ENCODE peak calls at places on chromosome 20, in seven cellular contexts. One of them, this sample, is unnamed.

GRCh38 chr20:61649105-61649878 is 397.2 kb downstream of the CDH4 start:
- DNase-seq in HCT116: no peak
- DNase-seq in MM.1S: no peak
- DNase-seq in GM23338: no peak
- DNase-seq in hepatocyte: no peak
- DNase-seq in PC-3: no peak
- DNase-seq in neural progenitor cell: no peak
- DNase-seq in this sample: no peak

GRCh38 chr20:35598899-35599775 is 16.5 kb upstream of the SPAG4 start:
- DNase-seq in HCT116: no peak
- DNase-seq in GM23338: no peak
- DNase-seq in PC-3: no peak
- DNase-seq in neural progenitor cell: no peak
- DNase-seq in hepatocyte: no peak
- DNase-seq in MM.1S: no peak
- DNase-seq in this sample: no peak

GRCh38 chr20:50237349-50237748 is 46.7 kb downstream of the CEBPB start:
- DNase-seq in PC-3: peak
- DNase-seq in MM.1S: no peak
- DNase-seq in hepatocyte: no peak
- DNase-seq in HCT116: no peak
- DNase-seq in GM23338: no peak
- DNase-seq in neural progenitor cell: no peak
- DNase-seq in this sample: no peak

GRCh38 chr20:49166534-49167449 is 21.3 kb downstream of the STAU1 start:
- DNase-seq in HCT116: no peak
- DNase-seq in GM23338: no peak
- DNase-seq in MM.1S: peak
- DNase-seq in PC-3: no peak
- DNase-seq in hepatocyte: no peak
- DNase-seq in neural progenitor cell: no peak
- DNase-seq in this sample: no peak

GRCh38 chr20:706366-706885 is 30.8 kb upstream of the SCRT2 start:
- DNase-seq in hepatocyte: no peak
- DNase-seq in PC-3: no peak
- DNase-seq in neural progenitor cell: no peak
- DNase-seq in HCT116: no peak
- DNase-seq in MM.1S: no peak
- DNase-seq in GM23338: no peak
- DNase-seq in this sample: no peak

GRCh38 chr20:23917024-23917725 is 37.6 kb upstream of the CST5 start:
- DNase-seq in HCT116: no peak
- DNase-seq in MM.1S: no peak
- DNase-seq in neural progenitor cell: no peak
- DNase-seq in hepatocyte: no peak
- DNase-seq in GM23338: no peak
- DNase-seq in PC-3: no peak
- DNase-seq in this sample: no peak

GRCh38 chr20:5751856-5752255 is 1.7 kb downstream of the SHLD1 start:
- DNase-seq in GM23338: peak
- DNase-seq in PC-3: no peak
- DNase-seq in MM.1S: no peak
- DNase-seq in neural progenitor cell: no peak
- DNase-seq in HCT116: no peak
- DNase-seq in hepatocyte: peak
- DNase-seq in this sample: no peak

GRCh38 chr20:50354690-50355592 is 155.2 kb upstream of the PTPN1 start:
- DNase-seq in GM23338: no peak
- DNase-seq in neural progenitor cell: no peak
- DNase-seq in PC-3: peak
- DNase-seq in hepatocyte: peak
- DNase-seq in HCT116: no peak
- DNase-seq in MM.1S: no peak
- DNase-seq in this sample: no peak

GRCh38 chr20:43189614-43190331 is at the start of gene PTPRT:
- DNase-seq in hepatocyte: no peak
- DNase-seq in GM23338: peak
- DNase-seq in HCT116: no peak
- DNase-seq in PC-3: no peak
- DNase-seq in MM.1S: no peak
- DNase-seq in neural progenitor cell: peak
- DNase-seq in this sample: no peak

GRCh38 chr20:43583982-43584432 is 6.7 kb upstream of the IFT52 start:
- DNase-seq in neural progenitor cell: no peak
- DNase-seq in MM.1S: peak
- DNase-seq in HCT116: no peak
- DNase-seq in GM23338: no peak
- DNase-seq in hepatocyte: peak
- DNase-seq in PC-3: peak
- DNase-seq in this sample: peak

GRCh38 chr20:17969276-17969883 is 562 bp downstream of the MGME1 start:
- DNase-seq in neural progenitor cell: peak
- DNase-seq in HCT116: no peak
- DNase-seq in MM.1S: peak
- DNase-seq in PC-3: peak
- DNase-seq in GM23338: peak
- DNase-seq in hepatocyte: peak
- DNase-seq in this sample: peak

GRCh38 chr20:33561981-33562601 is 72.2 kb downstream of the CBFA2T2 start:
- DNase-seq in neural progenitor cell: peak
- DNase-seq in MM.1S: no peak
- DNase-seq in GM23338: peak
- DNase-seq in PC-3: peak
- DNase-seq in HCT116: peak
- DNase-seq in hepatocyte: peak
- DNase-seq in this sample: peak

GRCh38 chr20:11719153-11719552 is 198.5 kb upstream of the BTBD3 start:
- DNase-seq in MM.1S: no peak
- DNase-seq in neural progenitor cell: no peak
- DNase-seq in PC-3: no peak
- DNase-seq in hepatocyte: no peak
- DNase-seq in GM23338: peak
- DNase-seq in HCT116: no peak
- DNase-seq in this sample: no peak

GRCh38 chr20:54244113-54244512 is 36.2 kb downstream of the PFDN4 start:
- DNase-seq in MM.1S: no peak
- DNase-seq in GM23338: no peak
- DNase-seq in PC-3: no peak
- DNase-seq in neural progenitor cell: no peak
- DNase-seq in HCT116: no peak
- DNase-seq in hepatocyte: no peak
- DNase-seq in this sample: no peak

GRCh38 chr20:52975024-52975732 is 3.0 kb downstream of the TSHZ2 start:
- DNase-seq in MM.1S: no peak
- DNase-seq in hepatocyte: no peak
- DNase-seq in HCT116: no peak
- DNase-seq in GM23338: no peak
- DNase-seq in neural progenitor cell: no peak
- DNase-seq in PC-3: peak
- DNase-seq in this sample: peak

GRCh38 chr20:52971498-52972189 is 514 bp upstream of the TSHZ2 start:
- DNase-seq in GM23338: peak
- DNase-seq in MM.1S: no peak
- DNase-seq in PC-3: no peak
- DNase-seq in neural progenitor cell: no peak
- DNase-seq in hepatocyte: no peak
- DNase-seq in HCT116: no peak
- DNase-seq in this sample: no peak

GRCh38 chr20:52972965-52973819 is 1.0 kb downstream of the TSHZ2 start:
- DNase-seq in PC-3: no peak
- DNase-seq in MM.1S: peak
- DNase-seq in hepatocyte: peak
- DNase-seq in neural progenitor cell: peak
- DNase-seq in HCT116: no peak
- DNase-seq in GM23338: peak
- DNase-seq in this sample: peak

GRCh38 chr20:52974155-52974554 is 2.0 kb downstream of the TSHZ2 start:
- DNase-seq in HCT116: no peak
- DNase-seq in PC-3: no peak
- DNase-seq in hepatocyte: no peak
- DNase-seq in GM23338: no peak
- DNase-seq in MM.1S: no peak
- DNase-seq in neural progenitor cell: no peak
- DNase-seq in this sample: peak

DNA sequence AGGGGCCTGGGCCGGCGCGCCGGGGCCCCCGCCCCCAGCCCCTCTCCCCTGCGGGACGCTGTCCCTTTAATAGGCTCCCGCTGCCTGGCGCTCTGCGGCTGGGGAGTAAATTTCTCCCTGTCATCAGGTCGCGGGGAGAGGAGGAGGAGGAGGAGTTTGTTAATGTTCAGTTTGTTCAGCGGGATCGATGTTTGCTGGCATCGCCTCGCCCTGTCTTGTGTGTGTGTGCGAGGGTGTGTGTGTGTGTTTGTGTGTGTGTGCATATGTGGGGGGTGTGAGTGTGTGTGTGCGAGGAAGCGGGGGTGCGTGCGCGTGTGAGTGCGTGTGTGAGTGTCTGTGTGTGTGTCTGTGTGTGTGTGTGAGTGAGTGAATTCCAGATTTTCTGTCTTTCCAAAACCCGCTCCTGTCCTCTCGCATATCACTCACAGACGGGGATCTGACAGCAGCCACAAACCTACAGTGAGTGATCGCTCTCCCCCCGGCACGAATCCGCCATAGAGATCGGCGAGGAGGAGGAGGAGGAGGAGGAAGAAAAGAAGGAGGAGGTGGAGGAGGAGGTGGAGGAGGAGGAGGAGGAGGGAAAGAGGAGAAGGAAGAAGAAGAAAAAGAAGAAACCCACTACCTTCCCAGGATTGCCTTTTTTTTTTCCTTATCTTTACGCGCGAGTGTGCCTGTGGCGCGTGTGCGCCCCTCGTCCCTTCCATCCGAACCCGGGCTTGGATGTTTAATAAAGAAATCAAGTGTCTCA is at the start of gene TSHZ2:
- DNase-seq in MM.1S: peak
- DNase-seq in HCT116: no peak
- DNase-seq in hepatocyte: peak
- DNase-seq in GM23338: no peak
- DNase-seq in PC-3: no peak
- DNase-seq in neural progenitor cell: peak
- DNase-seq in this sample: peak
- TF ChIP-seq EZH2phosphoT487 in MM.1S: no peak
- TF ChIP-seq EZH2phosphoT487 in HCT116: no peak
- TF ChIP-seq EZH2phosphoT487 in hepatocyte: no peak
- TF ChIP-seq EZH2phosphoT487 in GM23338: no peak
- TF ChIP-seq EZH2phosphoT487 in PC-3: no peak
- TF ChIP-seq EZH2phosphoT487 in neural progenitor cell: peak
- TF ChIP-seq EZH2phosphoT487 in this sample: no peak

DNA sequence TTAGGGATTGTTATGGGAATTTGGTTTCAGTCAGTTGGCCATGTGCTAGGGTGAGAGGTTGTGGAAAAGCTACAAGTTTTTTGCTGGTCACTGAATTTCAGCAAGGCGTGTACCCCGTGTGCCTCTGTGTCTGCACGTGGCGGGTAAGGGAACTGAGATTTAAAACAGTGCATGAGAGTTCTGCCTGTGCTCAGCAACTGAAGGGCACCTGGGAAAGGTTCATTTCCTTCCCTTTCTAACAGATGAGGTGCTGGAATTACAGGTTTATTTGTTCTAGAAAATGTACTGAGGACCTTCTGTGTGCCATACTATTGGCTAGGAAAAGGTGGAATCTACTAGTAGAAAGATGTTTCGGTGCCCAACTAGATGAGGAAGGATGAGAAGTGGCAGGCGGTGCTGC is 84.5 kb downstream of the ASXL1 start:
- DNase-seq in GM23338: no peak
- DNase-seq in neural progenitor cell: no peak
- DNase-seq in HCT116: no peak
- DNase-seq in PC-3: no peak
- DNase-seq in MM.1S: no peak
- DNase-seq in hepatocyte: no peak
- DNase-seq in this sample: no peak
- TF ChIP-seq EZH2 in GM23338: no peak
- TF ChIP-seq EZH2 in neural progenitor cell: no peak
- TF ChIP-seq EZH2 in HCT116: no peak
- TF ChIP-seq EZH2 in PC-3: no peak
- TF ChIP-seq EZH2 in MM.1S: no peak
- TF ChIP-seq EZH2 in hepatocyte: no peak
- TF ChIP-seq EZH2 in this sample: no peak

GRCh38 chr20:63141531-63141930 is 74.4 kb downstream of the YTHDF1 start:
- DNase-seq in MM.1S: no peak
- DNase-seq in PC-3: no peak
- DNase-seq in GM23338: no peak
- DNase-seq in HCT116: no peak
- DNase-seq in neural progenitor cell: no peak
- DNase-seq in hepatocyte: no peak
- DNase-seq in this sample: no peak
- TF ChIP-seq EZH2phosphoT487 in MM.1S: no peak
- TF ChIP-seq EZH2phosphoT487 in PC-3: no peak
- TF ChIP-seq EZH2phosphoT487 in GM23338: no peak
- TF ChIP-seq EZH2phosphoT487 in HCT116: no peak
- TF ChIP-seq EZH2phosphoT487 in neural progenitor cell: no peak
- TF ChIP-seq EZH2phosphoT487 in hepatocyte: no peak
- TF ChIP-seq EZH2phosphoT487 in this sample: no peak

GRCh38 chr20:16066571-16066970 is 506.7 kb downstream of the KIF16B start:
- DNase-seq in neural progenitor cell: no peak
- DNase-seq in GM23338: no peak
- DNase-seq in MM.1S: no peak
- DNase-seq in PC-3: no peak
- DNase-seq in hepatocyte: peak
- DNase-seq in HCT116: no peak
- DNase-seq in this sample: no peak

GRCh38 chr20:16061394-16061793 is 511.9 kb downstream of the KIF16B start:
- DNase-seq in neural progenitor cell: no peak
- DNase-seq in GM23338: no peak
- DNase-seq in MM.1S: no peak
- DNase-seq in hepatocyte: peak
- DNase-seq in PC-3: peak
- DNase-seq in HCT116: no peak
- DNase-seq in this sample: no peak

GRCh38 chr20:16062661-16063591 is 510.3 kb downstream of the KIF16B start:
- DNase-seq in hepatocyte: no peak
- DNase-seq in PC-3: peak
- DNase-seq in MM.1S: no peak
- DNase-seq in neural progenitor cell: no peak
- DNase-seq in HCT116: no peak
- DNase-seq in GM23338: no peak
- DNase-seq in this sample: no peak

GRCh38 chr20:16064991-16065707 is 508.1 kb downstream of the KIF16B start:
- DNase-seq in HCT116: no peak
- DNase-seq in PC-3: no peak
- DNase-seq in GM23338: peak
- DNase-seq in hepatocyte: no peak
- DNase-seq in neural progenitor cell: no peak
- DNase-seq in MM.1S: no peak
- DNase-seq in this sample: no peak

GRCh38 chr20:16063876-16064275 is 509.4 kb downstream of the KIF16B start:
- DNase-seq in hepatocyte: no peak
- DNase-seq in GM23338: no peak
- DNase-seq in HCT116: no peak
- DNase-seq in neural progenitor cell: no peak
- DNase-seq in PC-3: no peak
- DNase-seq in MM.1S: no peak
- DNase-seq in this sample: no peak
- TF ChIP-seq EZH2 in hepatocyte: no peak
- TF ChIP-seq EZH2 in GM23338: no peak
- TF ChIP-seq EZH2 in HCT116: no peak
- TF ChIP-seq EZH2 in neural progenitor cell: no peak
- TF ChIP-seq EZH2 in PC-3: no peak
- TF ChIP-seq EZH2 in MM.1S: no peak
- TF ChIP-seq EZH2 in this sample: no peak